ENCODE peak calls at places on chromosomes 11 and 22, in five cellular contexts. E is right lobe of liver, K is tibial nerve, L is breast epithelium, X is Peyer's patch. R is an unnamed sample.

GRCh38 chr11:125514336-125515101 is 18.5 kb upstream of the FEZ1 start:
- DNase-seq in E (no peak), K (peak), L (no peak), X (no peak), R (no peak)

GRCh38 chr11:70118642-70119041 is 40.5 kb downstream of the ANO1 start:
- DNase-seq in E (no peak), K (no peak), L (no peak), X (no peak), R (no peak)

GRCh38 chr11:122933434-122933833 is 48.2 kb downstream of the BSX start:
- DNase-seq in E (no peak), K (no peak), L (no peak), X (no peak), R (peak)

GRCh38 chr11:34308049-34308692 is 49.6 kb downstream of the ABTB2 start:
- DNase-seq in E (no peak), K (no peak), L (no peak), X (no peak), R (no peak)

GRCh38 chr11:65489061-65489705 is 9.7 kb upstream of the MALAT1 start:
- DNase-seq in E (peak), K (no peak), L (peak), X (no peak), R (no peak)

GRCh38 chr11:64876835-64877341 is 1.5 kb downstream of the EHD1 start:
- DNase-seq in E (no peak), K (no peak), L (peak), X (peak), R (peak)

GRCh38 chr11:61488651-61489291 is 19.8 kb upstream of the LRRC10B start:
- DNase-seq in E (peak), K (no peak), L (peak), X (peak), R (no peak)

GRCh38 chr11:82494988-82495432 is 238.7 kb downstream of the FAM181B start:
- DNase-seq in E (no peak), K (no peak), L (no peak), X (no peak), R (no peak)

GRCh38 chr11:71388637-71389235 is 59.5 kb downstream of the DHCR7 start:
- DNase-seq in E (no peak), K (no peak), L (no peak), X (no peak), R (no peak)

GRCh38 chr11:19679952-19680823 is 32.4 kb upstream of the NAV2 start:
- DNase-seq in E (peak), K (peak), L (peak), X (peak), R (peak)

GRCh38 chr11:75982309-75982708 is 167.3 kb downstream of the UVRAG start:
- DNase-seq in E (no peak), K (no peak), L (no peak), X (no peak), R (no peak)

GRCh38 chr22:23080542-23081290 is 10.4 kb downstream of the GNAZ start:
- DNase-seq in E (no peak), K (no peak), L (no peak), X (no peak), R (no peak)

GRCh38 chr11:125123947-125124633 is 12.7 kb upstream of the TMEM218 start:
- DNase-seq in E (peak), K (peak), L (no peak), X (no peak), R (peak)

GRCh38 chr11:18314794-18315523 is 7.0 kb downstream of the HPS5 start:
- DNase-seq in E (no peak), K (no peak), L (no peak), X (no peak), R (no peak)

GRCh38 chr11:76302707-76303395 is 78.1 kb downstream of the THAP12 start:
- DNase-seq in E (no peak), K (no peak), L (no peak), X (no peak), R (no peak)

GRCh38 chr11:459511-460220 is 9.6 kb downstream of the PTDSS2 start:
- DNase-seq in E (no peak), K (no peak), L (no peak), X (no peak), R (no peak)

GRCh38 chr11:3229673-3230630 is 2.3 kb downstream of the MRGPRE start:
- DNase-seq in E (no peak), K (no peak), L (no peak), X (no peak), R (no peak)

GRCh38 chr11:66720223-66720898 is 8.7 kb downstream of the SPTBN2 start:
- DNase-seq in E (no peak), K (no peak), L (peak), X (peak), R (no peak)

GRCh38 chr11:68137833-68138232 is 16.6 kb upstream of the CHKA start:
- DNase-seq in E (no peak), K (no peak), L (no peak), X (no peak), R (peak)

GRCh38 chr22:17772963-17773605 is 1.2 kb downstream of the BID start:
- DNase-seq in E (no peak), K (no peak), L (no peak), X (peak), R (no peak)

GRCh38 chr11:134398079-134398444 is 14.0 kb downstream of the B3GAT1 start:
- DNase-seq in E (peak), K (no peak), L (no peak), X (no peak), R (no peak)

GRCh38 chr22:49789289-49790141 is 38.2 kb downstream of the BRD1 start:
- DNase-seq in E (peak), K (peak), L (no peak), X (no peak), R (peak)

GRCh38 chr11:118789501-118790356 is 1.2 kb downstream of the DDX6 start:
- DNase-seq in E (no peak), K (peak), L (no peak), X (no peak), R (no peak)

GRCh38 chr11:131748146-131749050 is 378.0 kb downstream of the NTM start:
- DNase-seq in E (peak), K (peak), L (peak), X (peak), R (no peak)

GRCh38 chr22:46390652-46391301 is 55.3 kb downstream of the TRMU start:
- DNase-seq in E (peak), K (peak), L (peak), X (peak), R (no peak)

GRCh38 chr11:132423266-132423665 is 1052.9 kb downstream of the NTM start:
- DNase-seq in E (no peak), K (no peak), L (no peak), X (no peak), R (no peak)

GRCh38 chr11:66809592-66809991 is 33.6 kb upstream of the RCE1 start:
- DNase-seq in E (no peak), K (no peak), L (no peak), X (no peak), R (no peak)

GRCh38 chr11:108916935-108917334 is 252.1 kb downstream of the DDX10 start:
- DNase-seq in E (no peak), K (no peak), L (no peak), X (no peak), R (no peak)

GRCh38 chr11:101453682-101454081 is 130.1 kb downstream of the TRPC6 start:
- DNase-seq in E (no peak), K (no peak), L (no peak), X (no peak), R (no peak)

GRCh38 chr11:124113890-124114289 is 1.4 kb upstream of the VWA5A start:
- DNase-seq in E (no peak), K (no peak), L (no peak), X (peak), R (no peak)

GRCh38 chr11:18608373-18608772 is 8.8 kb downstream of the MISFA start:
- DNase-seq in E (no peak), K (no peak), L (no peak), X (no peak), R (no peak)

GRCh38 chr11:75275581-75275980 is 35.0 kb downstream of the TPBGL start:
- DNase-seq in E (no peak), K (no peak), L (no peak), X (no peak), R (peak)

DNA sequence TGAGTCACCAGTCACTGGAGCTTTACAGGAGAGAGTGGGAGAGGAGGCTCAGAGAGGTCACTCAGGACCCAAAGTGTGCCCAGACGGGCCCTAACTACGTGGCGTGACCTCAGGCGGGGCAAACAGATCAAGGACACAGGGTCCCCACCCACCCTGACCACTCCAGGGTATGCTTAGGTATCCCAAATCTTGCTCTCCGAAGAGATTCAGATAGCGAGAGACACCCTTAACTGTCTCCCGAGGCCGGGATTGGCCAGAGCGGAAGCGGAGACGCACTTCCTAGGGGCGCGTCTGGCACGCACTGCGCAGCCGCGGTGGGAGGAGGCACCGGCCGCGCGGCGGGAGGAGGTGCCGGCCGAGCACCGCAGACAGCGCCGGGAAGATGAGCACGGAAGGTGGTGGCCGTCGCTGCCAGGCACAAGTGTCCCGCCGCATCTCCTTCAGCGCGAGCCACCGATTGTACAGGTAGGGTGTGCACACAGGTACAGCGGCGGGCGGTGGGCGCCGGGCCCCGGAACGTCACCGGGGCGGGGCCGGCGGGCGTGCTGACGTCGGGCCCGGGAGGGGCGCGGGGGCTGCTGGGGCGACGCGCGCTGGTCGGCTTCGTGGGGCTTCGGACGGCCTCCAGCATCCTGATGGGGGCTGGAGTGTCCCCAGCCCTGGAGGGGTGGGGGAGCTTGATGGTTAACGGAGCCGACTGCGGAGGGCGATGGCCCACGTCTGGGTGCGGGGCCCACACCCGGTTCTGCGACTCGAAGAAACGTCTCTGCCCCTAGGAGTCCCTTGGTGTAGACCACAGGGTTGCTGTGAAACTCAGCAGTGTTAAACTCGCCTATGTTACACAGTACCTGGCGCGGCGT is at the start of gene PTS:
- DNase-seq in E (peak), K (peak), L (peak), X (peak), R (peak)
- TF ChIP-seq CTCF in E (no peak), K (peak), L (no peak), X (no peak), R (no peak)

DNA sequence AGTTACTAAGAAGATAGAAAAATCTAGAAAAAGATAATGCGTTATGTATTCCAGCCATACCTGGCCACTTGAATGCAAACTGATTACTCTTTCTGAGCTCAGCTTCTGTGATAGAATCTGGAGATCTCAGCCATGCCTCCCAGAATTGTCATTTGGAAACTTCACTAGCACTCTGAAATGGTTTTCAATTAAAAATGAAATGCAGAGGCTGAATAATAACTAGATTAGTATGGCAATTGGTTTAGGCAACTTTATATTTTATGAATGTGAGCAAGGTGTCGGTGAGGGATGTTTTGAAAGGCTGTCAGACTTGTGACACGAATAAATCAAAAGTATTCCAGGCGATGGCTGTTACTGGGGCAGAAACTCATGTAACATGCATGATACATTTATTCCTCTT is 128.8 kb upstream of the SORL1-AS1 start:
- DNase-seq in E (no peak), K (no peak), L (no peak), X (no peak), R (no peak)
- TF ChIP-seq POLR2A in E (no peak), K (no peak), L (no peak), X (no peak), R (no peak)

GRCh38 chr22:26674211-26675190 is 17.1 kb downstream of the MIAT start:
- DNase-seq in E (no peak), K (no peak), L (no peak), X (no peak), R (no peak)
- TF ChIP-seq CTCF in E (no peak), K (no peak), L (no peak), X (no peak), R (no peak)

GRCh38 chr11:10568486-10568941 is at the start of gene LYVE1:
- DNase-seq in E (no peak), K (peak), L (no peak), X (no peak), R (peak)
- TF ChIP-seq POLR2A in E (no peak), K (no peak), L (no peak), X (no peak), R (no peak)

GRCh38 chr11:86938900-86939880 is 16.0 kb downstream of the FZD4 start:
- DNase-seq in E (no peak), K (peak), L (no peak), X (no peak), R (no peak)
- TF ChIP-seq CTCF in E (peak), K (peak), L (peak), X (peak), R (no peak)

DNA sequence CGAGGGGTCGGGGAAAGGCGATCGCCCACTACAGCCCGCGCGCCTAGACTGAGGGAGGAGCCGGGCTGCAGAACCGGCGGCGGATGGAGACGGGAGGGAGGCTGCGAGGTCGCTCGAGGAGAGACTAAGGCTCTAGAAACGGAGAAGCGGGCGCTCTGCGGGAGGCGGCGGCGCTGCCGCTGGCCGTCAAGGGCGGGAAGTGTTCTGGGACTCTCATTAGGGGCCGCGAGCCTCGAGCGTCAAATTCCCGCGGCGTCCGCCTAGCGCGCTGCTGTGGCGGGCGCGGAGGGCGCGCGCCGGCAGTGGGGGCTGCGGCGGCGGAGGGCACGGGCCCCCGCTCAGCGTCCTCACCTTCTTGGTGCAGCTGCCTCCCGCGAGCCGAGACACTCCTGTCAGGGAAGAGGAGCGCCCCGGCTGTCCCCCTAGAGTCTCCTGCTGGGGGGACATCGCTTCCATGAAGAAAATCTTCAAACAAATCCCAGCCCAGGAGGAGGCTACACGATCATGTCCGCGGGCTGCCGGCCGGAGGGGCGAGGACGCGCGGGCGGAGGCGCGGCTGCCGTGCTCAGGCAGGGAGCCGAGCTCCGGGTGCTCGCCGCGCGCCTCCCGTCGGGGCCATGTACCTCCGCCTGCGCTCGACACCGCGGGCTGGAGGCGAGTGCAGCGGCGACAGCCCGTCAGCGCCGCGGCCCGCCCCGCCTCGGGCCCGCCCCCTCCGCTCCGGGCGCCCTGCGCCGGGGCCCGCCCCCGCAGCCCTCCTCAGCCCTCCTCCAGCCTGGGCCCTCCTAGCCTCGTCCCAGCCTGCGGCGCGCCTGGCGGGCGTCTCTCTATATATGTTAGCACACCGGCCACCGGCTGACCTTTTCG is at the start of gene ARHGAP20:
- DNase-seq in E (peak), K (peak), L (peak), X (peak), R (peak)
- TF ChIP-seq POLR2A in E (peak), K (no peak), L (no peak), X (no peak), R (no peak)

DNA sequence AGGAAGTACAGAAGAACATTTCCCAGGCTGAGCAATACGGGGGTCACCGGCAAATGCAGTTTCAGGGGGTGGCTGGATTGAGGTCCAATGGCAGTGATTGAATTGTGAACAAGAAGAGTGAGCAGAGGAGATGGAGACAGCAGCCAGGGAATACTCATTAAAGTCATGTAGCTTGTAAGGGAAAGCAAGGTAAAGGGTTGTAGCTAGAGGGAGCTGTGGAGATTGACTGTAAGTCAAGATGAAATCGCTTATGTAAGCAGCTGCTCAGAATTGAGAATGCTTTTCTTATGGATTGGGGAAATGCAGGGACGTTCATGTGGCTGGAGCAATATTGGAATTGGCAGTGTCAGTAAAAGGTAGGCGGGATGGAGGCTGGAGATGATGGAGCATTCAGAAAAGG is 111.4 kb upstream of the TBCEL start:
- DNase-seq in E (no peak), K (no peak), L (no peak), X (no peak), R (no peak)
- TF ChIP-seq CTCF in E (peak), K (no peak), L (no peak), X (no peak), R (no peak)

R was measured in lower leg skin.